ENCODE peak calls at places on chromosomes 6 and 20, in eight cellular contexts. C, Z, H, A, K, U, F and T are unnamed samples. For H3K36me3, the result is how much of the 10 kb centered on the place peaks cover.

GRCh38 chr20:32438331-32438858 is 80.3 kb downstream of the ASXL1 start:
- DNase-seq in C (no peak), Z (peak), H (no peak), A (peak), K (no peak), U (no peak), F (no peak), T (no peak)

GRCh38 chr20:11195169-11195568 is 521.4 kb upstream of the JAG1 start:
- DNase-seq in C (no peak), Z (no peak), H (peak), A (no peak), K (no peak), U (no peak), F (no peak), T (no peak)

GRCh38 chr6:45759134-45759849 is 256.4 kb downstream of the CLIC5 start:
- DNase-seq in C (no peak), Z (no peak), H (no peak), A (no peak), K (no peak), U (no peak), F (no peak), T (no peak)

GRCh38 chr6:87756858-87757257 is 54.8 kb upstream of the AKIRIN2 start:
- DNase-seq in C (peak), Z (no peak), H (no peak), A (no peak), K (no peak), U (peak), F (no peak), T (peak)

GRCh38 chr6:73747293-73747692 is 51.3 kb downstream of the CD109 start:
- DNase-seq in C (no peak), Z (no peak), H (no peak), A (no peak), K (no peak), U (no peak), F (no peak), T (no peak)

GRCh38 chr6:135909737-135910387 is 58.4 kb downstream of the PDE7B start:
- DNase-seq in C (peak), Z (peak), H (no peak), A (peak), K (peak), U (peak), F (peak), T (peak)

GRCh38 chr6:122947355-122947754 is 48.7 kb upstream of the CLVS2 start:
- DNase-seq in C (no peak), Z (no peak), H (no peak), A (peak), K (peak), U (no peak), F (no peak), T (no peak)

GRCh38 chr20:7980332-7981046 is 39.1 kb downstream of the TMX4 start:
- DNase-seq in C (no peak), Z (no peak), H (no peak), A (peak), K (peak), U (peak), F (no peak), T (no peak)

GRCh38 chr20:50312682-50313187 is 122.1 kb downstream of the CEBPB start:
- DNase-seq in C (peak), Z (peak), H (peak), A (peak), K (no peak), U (peak), F (peak), T (peak)

GRCh38 chr6:17835784-17836183 is 129.1 kb upstream of the NUP153 start:
- DNase-seq in C (no peak), Z (no peak), H (no peak), A (no peak), K (no peak), U (no peak), F (no peak), T (no peak)

GRCh38 chr6:158684745-158685355 is 35.0 kb downstream of the SYTL3 start:
- DNase-seq in C (no peak), Z (no peak), H (no peak), A (no peak), K (no peak), U (peak), F (no peak), T (peak)

GRCh38 chr20:17794400-17794799 is 94.6 kb downstream of the BANF2 start:
- DNase-seq in C (no peak), Z (no peak), H (peak), A (no peak), K (no peak), U (peak), F (no peak), T (no peak)

GRCh38 chr6:67952121-67952520 is 683.0 kb upstream of the ADGRB3 start:
- DNase-seq in C (no peak), Z (no peak), H (no peak), A (no peak), K (no peak), U (no peak), F (no peak), T (no peak)

GRCh38 chr20:12171927-12172581 is 254.4 kb downstream of the BTBD3 start:
- DNase-seq in C (no peak), Z (no peak), H (no peak), A (no peak), K (no peak), U (no peak), F (no peak), T (no peak)

GRCh38 chr6:56172144-56172543 is 75.2 kb downstream of the COL21A1 start:
- DNase-seq in C (no peak), Z (no peak), H (no peak), A (no peak), K (no peak), U (no peak), F (no peak), T (no peak)

GRCh38 chr6:45116714-45117410 is 211.3 kb upstream of the RUNX2 start:
- DNase-seq in C (no peak), Z (no peak), H (no peak), A (no peak), K (no peak), U (no peak), F (no peak), T (no peak)

GRCh38 chr6:422423-423061 is 31.0 kb downstream of the IRF4 start:
- DNase-seq in C (peak), Z (peak), H (no peak), A (no peak), K (peak), U (peak), F (no peak), T (peak)

GRCh38 chr6:142551145-142551811 is 249.5 kb downstream of the ADGRG6 start:
- DNase-seq in C (no peak), Z (peak), H (no peak), A (no peak), K (no peak), U (no peak), F (no peak), T (no peak)

GRCh38 chr6:132820629-132821381 is 6.4 kb downstream of the RPS12 start:
- DNase-seq in C (no peak), Z (no peak), H (no peak), A (no peak), K (no peak), U (no peak), F (no peak), T (no peak)

GRCh38 chr6:25706314-25707014 is 48.1 kb upstream of the SLC17A4 start:
- DNase-seq in C (no peak), Z (no peak), H (peak), A (no peak), K (no peak), U (peak), F (no peak), T (peak)

GRCh38 chr6:166488081-166488685 is 98.3 kb downstream of the RAMACL start:
- DNase-seq in C (peak), Z (peak), H (peak), A (peak), K (no peak), U (peak), F (no peak), T (peak)

GRCh38 chr6:106620931-106621672 is 8.2 kb downstream of the RTN4IP1 start:
- DNase-seq in C (no peak), Z (no peak), H (no peak), A (no peak), K (no peak), U (no peak), F (no peak), T (no peak)

GRCh38 chr20:7637184-7637583 is 303.1 kb downstream of the HAO1 start:
- DNase-seq in C (no peak), Z (no peak), H (no peak), A (no peak), K (no peak), U (no peak), F (no peak), T (no peak)

GRCh38 chr20:38156888-38157634 is 8.0 kb downstream of the TGM2 start:
- DNase-seq in C (no peak), Z (peak), H (peak), A (no peak), K (no peak), U (no peak), F (no peak), T (no peak)

GRCh38 chr20:62587757-62588402 is 54.4 kb upstream of the SLCO4A1 start:
- DNase-seq in C (no peak), Z (no peak), H (no peak), A (no peak), K (peak), U (peak), F (no peak), T (no peak)

GRCh38 chr6:87421576-87421975 is 13.8 kb downstream of the CFAP206 start:
- DNase-seq in C (no peak), Z (no peak), H (no peak), A (no peak), K (peak), U (no peak), F (no peak), T (no peak)

GRCh38 chr20:41654884-41655283 is 36.7 kb upstream of the CHD6 start:
- DNase-seq in C (no peak), Z (no peak), H (no peak), A (no peak), K (peak), U (peak), F (no peak), T (no peak)

GRCh38 chr6:90302320-90302719 is 5.7 kb upstream of the BACH2 start:
- DNase-seq in C (no peak), Z (no peak), H (no peak), A (no peak), K (no peak), U (no peak), F (no peak), T (no peak)
- TF ChIP-seq CTCF in C (no peak), Z (no peak), H (no peak), A (no peak), K (no peak), U (no peak), F (no peak), T (no peak)

GRCh38 chr6:111709201-111709600 is 103.5 kb upstream of the TRAF3IP2 start:
- DNase-seq in C (no peak), Z (no peak), H (no peak), A (no peak), K (no peak), U (no peak), F (no peak), T (no peak)

GRCh38 chr6:111710439-111710838 is 104.8 kb upstream of the TRAF3IP2 start:
- DNase-seq in C (no peak), Z (no peak), H (no peak), A (no peak), K (no peak), U (no peak), F (no peak), T (no peak)

GRCh38 chr6:111711476-111711875 is 105.8 kb upstream of the TRAF3IP2 start:
- DNase-seq in C (peak), Z (no peak), H (peak), A (peak), K (no peak), U (no peak), F (peak), T (no peak)

GRCh38 chr6:111710911-111711310 is 105.2 kb upstream of the TRAF3IP2 start:
- DNase-seq in C (no peak), Z (no peak), H (no peak), A (peak), K (no peak), U (no peak), F (no peak), T (no peak)

DNA sequence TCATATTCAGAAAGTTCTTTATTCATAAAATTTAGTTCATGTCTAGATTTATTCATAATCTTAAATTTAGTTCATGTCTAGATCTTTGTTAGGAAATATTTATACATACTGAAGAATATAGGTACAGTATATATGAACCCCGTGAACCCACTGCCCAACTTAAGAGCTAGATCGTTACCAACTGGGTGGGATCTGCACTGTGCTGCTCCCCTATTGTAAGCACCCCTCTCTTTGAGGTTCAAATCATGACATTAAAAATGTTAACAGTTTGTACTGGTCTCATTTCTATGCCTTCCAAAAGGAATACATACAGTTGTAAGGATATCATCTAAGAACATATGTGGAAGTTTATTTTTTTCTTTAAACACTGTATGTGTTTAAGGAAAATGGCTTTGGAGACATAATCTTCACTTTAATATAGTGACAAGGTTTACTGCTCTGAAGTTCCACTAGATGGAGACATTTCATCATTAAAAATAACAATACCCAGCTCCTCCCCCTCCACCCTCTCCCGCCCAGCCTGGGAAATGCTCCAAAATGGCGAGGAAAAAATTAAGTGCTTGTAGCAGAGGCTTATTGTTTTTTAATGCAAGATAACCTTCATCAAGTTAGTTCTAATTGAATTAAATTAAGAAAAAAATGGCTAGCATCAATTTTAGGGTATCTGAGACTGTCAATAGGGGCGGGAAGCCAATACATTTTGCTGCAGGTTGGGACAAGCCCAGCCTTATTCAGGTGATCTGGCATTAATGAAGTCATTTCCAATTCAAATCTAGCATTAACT is 104.1 kb upstream of the TRAF3IP2 start:
- DNase-seq in C (peak), Z (no peak), H (peak), A (peak), K (peak), U (peak), F (peak), T (peak)
- H3K36me3 ChIP-seq in C (under half), Z (under half), H (under half), A (under half), K (under half), U (under half), F (under half), T (under half)

DNA sequence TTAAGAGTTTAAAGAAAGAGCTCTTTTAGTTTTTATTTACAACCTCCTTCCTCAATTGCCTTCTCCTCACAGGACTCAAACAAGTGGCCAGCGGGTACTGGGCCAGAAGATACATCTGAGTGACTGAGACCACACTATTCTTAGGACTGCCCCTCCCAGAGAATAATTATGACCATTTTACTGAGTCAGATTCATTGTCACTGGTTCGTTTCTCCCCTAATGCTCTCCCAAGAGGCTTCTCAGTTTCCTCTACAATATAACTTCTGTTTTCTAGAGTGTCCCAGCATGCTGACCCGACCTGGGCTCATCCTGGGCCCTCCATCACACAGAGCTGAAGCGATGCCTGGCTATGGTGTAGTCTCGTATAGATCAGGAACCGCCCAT is 279.9 kb downstream of the CD83 start:
- DNase-seq in C (no peak), Z (no peak), H (no peak), A (no peak), K (no peak), U (no peak), F (no peak), T (no peak)
- TF ChIP-seq CTCF in C (no peak), Z (no peak), H (no peak), A (no peak), K (no peak), U (no peak), F (no peak), T (no peak)

GRCh38 chr6:163752446-163752845 is 337.9 kb downstream of the QKI start:
- DNase-seq in C (no peak), Z (no peak), H (no peak), A (no peak), K (no peak), U (no peak), F (no peak), T (no peak)
- H3K36me3 ChIP-seq in C (under half), Z (under half), H (under half), A (under half), K (under half), U (under half), F (under half), T (under half)

GRCh38 chr6:153104220-153104619 is 26.9 kb downstream of the RGS17 start:
- DNase-seq in C (no peak), Z (no peak), H (no peak), A (no peak), K (no peak), U (no peak), F (no peak), T (no peak)

GRCh38 chr6:153103256-153103655 is 27.8 kb downstream of the RGS17 start:
- DNase-seq in C (no peak), Z (no peak), H (no peak), A (no peak), K (no peak), U (no peak), F (no peak), T (no peak)

GRCh38 chr6:153106021-153106420 is 25.1 kb downstream of the RGS17 start:
- DNase-seq in C (no peak), Z (no peak), H (no peak), A (no peak), K (no peak), U (no peak), F (no peak), T (no peak)

GRCh38 chr6:153108320-153108719 is 22.8 kb downstream of the RGS17 start:
- DNase-seq in C (no peak), Z (no peak), H (no peak), A (no peak), K (peak), U (no peak), F (no peak), T (no peak)
- TF ChIP-seq CTCF in C (peak), Z (no peak), H (no peak), A (peak), K (no peak), U (no peak), F (no peak), T (no peak)

GRCh38 chr20:59333928-59334327 is 33.5 kb downstream of the EDN3 start:
- DNase-seq in C (peak), Z (no peak), H (no peak), A (no peak), K (no peak), U (peak), F (no peak), T (no peak)
- H3K36me3 ChIP-seq in C (under half), Z (under half), H (under half), A (under half), K (under half), U (under half), F (under half), T (under half)